ENCODE peak calls at places on chromosomes 6 and 20, in four cellular contexts. T is H9, K is neural progenitor cell, A is HCT116. G is an unnamed sample.

GRCh38 chr6:10429638-10430427 is 15.0 kb upstream of the TFAP2A start:
- DNase-seq in T (no peak), K (peak), A (no peak), G (peak)

GRCh38 chr6:7050911-7051779 is 56.6 kb upstream of the RREB1 start:
- DNase-seq in T (peak), K (peak), A (no peak), G (peak)

GRCh38 chr6:170034294-170034693 is 256.6 kb downstream of the DLL1 start:
- DNase-seq in T (no peak), K (no peak), A (no peak), G (no peak)

GRCh38 chr20:23340524-23340923 is 10.1 kb upstream of the NXT1 start:
- DNase-seq in T (peak), K (peak), A (peak), G (peak)

GRCh38 chr6:161694995-161695394 is 421.1 kb upstream of the AGPAT4 start:
- DNase-seq in T (peak), K (peak), A (peak), G (no peak)

GRCh38 chr6:142550310-142550709 is 248.5 kb downstream of the ADGRG6 start:
- DNase-seq in T (no peak), K (no peak), A (no peak), G (no peak)

GRCh38 chr20:50188879-50189680 is 1.6 kb upstream of the CEBPB start:
- DNase-seq in T (no peak), K (no peak), A (no peak), G (no peak)

GRCh38 chr6:139990865-139991264 is 616.4 kb upstream of the CITED2 start:
- DNase-seq in T (no peak), K (peak), A (no peak), G (peak)

GRCh38 chr6:168546173-168546572 is 105.2 kb downstream of the SMOC2 start:
- DNase-seq in T (no peak), K (no peak), A (no peak), G (no peak)

GRCh38 chr6:81831274-81831673 is 78.8 kb upstream of the TENT5A start:
- DNase-seq in T (no peak), K (no peak), A (no peak), G (no peak)

GRCh38 chr6:81832304-81832703 is 79.8 kb upstream of the TENT5A start:
- DNase-seq in T (no peak), K (no peak), A (no peak), G (no peak)

GRCh38 chr6:81838031-81838430 is 85.5 kb upstream of the TENT5A start:
- DNase-seq in T (no peak), K (no peak), A (no peak), G (peak)

GRCh38 chr6:81838724-81839425 is 86.4 kb upstream of the TENT5A start:
- DNase-seq in T (no peak), K (no peak), A (no peak), G (no peak)

DNA sequence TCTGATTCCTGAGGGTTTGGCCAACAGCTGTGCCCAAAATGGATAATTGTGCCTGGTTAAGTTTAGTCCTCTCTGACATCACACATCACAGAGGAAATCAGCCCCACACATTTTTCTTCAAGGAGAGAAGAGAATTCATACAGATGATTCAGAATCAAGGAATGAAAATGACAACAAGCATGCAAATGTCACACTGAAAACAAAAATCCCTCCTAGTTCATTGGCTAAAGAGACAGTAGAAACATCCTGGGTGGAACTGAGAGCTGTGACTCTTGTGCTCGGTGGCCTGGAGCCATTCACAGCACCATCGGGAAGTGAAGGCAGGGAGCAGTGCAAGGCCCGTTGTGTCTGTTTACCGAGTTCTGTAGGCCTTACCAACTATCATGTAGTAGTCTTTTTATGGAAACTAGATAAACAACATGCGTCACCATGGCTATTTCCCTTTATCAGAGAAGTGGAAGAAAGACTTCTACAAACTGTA is 81.7 kb upstream of the TENT5A start:
- DNase-seq in T (no peak), K (no peak), A (no peak), G (peak)
- H2AFZ ChIP-seq in T (no peak), K (no peak), A (no peak), G (no peak)

GRCh38 chr20:53900380-53900999 is 169.9 kb downstream of the BCAS1 start:
- DNase-seq in T (no peak), K (no peak), A (no peak), G (no peak)
- H2AFZ ChIP-seq in T (no peak), K (no peak), A (peak), G (no peak)

GRCh38 chr20:62702886-62703852 is 5.5 kb upstream of the NTSR1 start:
- DNase-seq in T (no peak), K (no peak), A (peak), G (peak)

GRCh38 chr20:62702008-62702290 is 6.7 kb upstream of the NTSR1 start:
- DNase-seq in T (no peak), K (no peak), A (no peak), G (no peak)

GRCh38 chr20:62704341-62704948 is 4.2 kb upstream of the NTSR1 start:
- DNase-seq in T (no peak), K (no peak), A (peak), G (no peak)

GRCh38 chr20:62705626-62706025 is 3.0 kb upstream of the NTSR1 start:
- DNase-seq in T (no peak), K (no peak), A (no peak), G (no peak)

DNA sequence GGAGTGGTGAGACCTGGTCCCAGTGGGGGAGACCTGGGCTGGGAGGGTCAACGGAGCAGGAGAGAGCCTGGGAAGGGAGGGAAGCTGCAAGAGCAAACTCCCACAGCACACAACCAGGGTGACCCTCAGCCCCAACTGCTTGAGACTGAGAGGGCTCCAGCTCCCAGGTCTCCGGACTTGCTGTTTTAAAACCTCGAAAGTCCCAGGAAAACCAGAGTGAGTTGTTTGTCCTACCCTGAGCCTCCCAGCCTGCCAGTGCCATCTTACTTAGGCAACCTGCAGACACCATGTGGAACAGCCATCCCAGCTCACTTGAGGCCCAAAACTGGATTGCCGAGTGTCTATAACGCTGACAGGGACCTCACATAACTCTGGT is 4.8 kb upstream of the NTSR1 start:
- DNase-seq in T (no peak), K (no peak), A (no peak), G (no peak)
- H2AFZ ChIP-seq in T (no peak), K (no peak), A (no peak), G (no peak)

GRCh38 chr6:19997104-19997503 is 159.9 kb downstream of the ID4 start:
- DNase-seq in T (no peak), K (no peak), A (no peak), G (no peak)

GRCh38 chr6:20006039-20006438 is 168.9 kb downstream of the ID4 start:
- DNase-seq in T (no peak), K (no peak), A (no peak), G (no peak)

GRCh38 chr6:19999319-20000191 is 162.4 kb downstream of the ID4 start:
- DNase-seq in T (no peak), K (no peak), A (peak), G (peak)

GRCh38 chr6:19995575-19996257 is 158.5 kb downstream of the ID4 start:
- DNase-seq in T (no peak), K (peak), A (no peak), G (no peak)

GRCh38 chr6:20001286-20001685 is 164.1 kb downstream of the ID4 start:
- DNase-seq in T (no peak), K (no peak), A (no peak), G (no peak)
- H2AFZ ChIP-seq in T (no peak), K (no peak), A (no peak), G (no peak)

GRCh38 chr20:53884859-53885654 is 185.3 kb downstream of the BCAS1 start:
- DNase-seq in T (no peak), K (no peak), A (no peak), G (peak)
- H2AFZ ChIP-seq in T (no peak), K (no peak), A (no peak), G (no peak)

GRCh38 chr6:25169551-25170335 is 109.4 kb upstream of the CARMIL1 start:
- DNase-seq in T (no peak), K (no peak), A (no peak), G (no peak)
- H2AFZ ChIP-seq in T (no peak), K (no peak), A (no peak), G (no peak)

GRCh38 chr6:82750570-82750969 is 315.1 kb downstream of the UBE3D start:
- DNase-seq in T (no peak), K (no peak), A (no peak), G (no peak)

DNA sequence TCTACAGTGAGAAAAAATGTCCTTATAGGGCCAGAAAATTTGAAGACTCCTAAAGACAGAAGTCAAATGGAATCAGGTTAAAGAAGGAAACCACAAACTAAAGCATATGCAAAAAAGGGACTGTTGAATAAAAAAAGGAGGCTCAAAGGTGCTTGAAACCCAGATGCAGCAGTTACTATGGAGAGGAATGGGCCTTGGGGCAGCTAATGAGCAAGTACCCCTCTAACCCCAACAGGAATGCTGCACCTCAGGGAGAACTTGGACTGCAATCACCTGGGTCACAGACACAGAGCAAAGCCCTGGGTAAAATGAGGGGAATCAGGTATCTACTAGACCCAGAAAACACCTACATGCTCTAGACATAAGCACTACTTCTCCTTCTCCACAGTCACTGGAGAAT is 313.9 kb downstream of the UBE3D start:
- DNase-seq in T (peak), K (no peak), A (no peak), G (no peak)
- H2AFZ ChIP-seq in T (no peak), K (no peak), A (no peak), G (no peak)

GRCh38 chr6:110462884-110463481 is 13.4 kb downstream of the SLC22A16 start:
- DNase-seq in T (no peak), K (no peak), A (no peak), G (no peak)
- H2AFZ ChIP-seq in T (no peak), K (no peak), A (no peak), G (no peak)

DNA sequence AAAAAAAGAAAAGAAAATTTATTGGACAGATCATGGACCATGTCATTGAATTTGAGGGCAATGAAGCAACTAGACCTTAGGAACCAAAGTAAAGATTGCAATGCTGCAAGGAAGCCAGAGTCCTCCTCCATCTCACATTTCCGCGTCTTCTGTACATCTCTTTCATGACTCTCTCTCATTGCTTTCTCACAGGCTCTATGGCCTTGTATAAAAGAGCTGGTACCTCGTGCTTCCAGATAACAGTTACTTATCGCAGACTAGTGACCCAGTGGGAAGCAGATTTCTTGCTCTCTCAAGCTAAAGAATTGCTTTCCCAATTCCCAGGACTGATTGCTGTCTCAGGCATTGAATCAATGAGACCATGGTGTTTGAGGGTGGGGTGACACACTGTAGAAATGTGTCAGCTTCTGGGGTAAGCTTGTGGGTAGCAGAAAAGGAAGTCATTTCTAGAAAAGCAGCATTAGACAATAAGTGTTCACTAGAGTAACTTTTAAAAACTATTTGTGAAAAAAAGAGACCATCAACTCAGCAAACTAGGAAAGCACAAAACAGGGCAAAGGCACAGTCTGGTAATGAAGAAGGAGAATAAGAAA is 635.4 kb downstream of the UTRN start:
- DNase-seq in T (no peak), K (no peak), A (no peak), G (no peak)
- H2AFZ ChIP-seq in T (no peak), K (peak), A (no peak), G (no peak)